ENCODE peak calls at places on chromosomes 7 and 10, in five cellular contexts. J is OCI-LY7; E is activated naive CD8-positive, alpha-beta T cell treated with anti-CD3 and anti-CD28 coated beads for 36 hours; W is BJ; Q is globus pallidus. L is an unnamed sample.

GRCh38 chr10:105252908-105253307 is 611.8 kb downstream of the SORCS3 start:
- DNase-seq in J (no peak), Q (no peak), E (no peak), W (no peak), L (no peak)

GRCh38 chr10:29470843-29471482 is 163.8 kb downstream of the SVIL start:
- DNase-seq in Q (no peak), J (no peak), E (no peak), W (no peak), L (no peak)

GRCh38 chr7:134593530-134594392 is 44.9 kb downstream of the AKR1B15 start:
- DNase-seq in E (no peak), W (peak; percentile 88), J (no peak), Q (peak; percentile 97), L (no peak)

GRCh38 chr10:110273474-110273873 is 31.2 kb downstream of the SMNDC1 start:
- DNase-seq in W (no peak), J (no peak), E (peak; percentile 44), Q (no peak), L (peak; percentile 94)

GRCh38 chr7:48976850-48977249 is 52.5 kb downstream of the CDC14C start:
- DNase-seq in W (no peak), E (no peak), J (no peak), Q (no peak), L (no peak)

GRCh38 chr10:104323085-104323484 is 15.2 kb downstream of the ITPRIP start:
- DNase-seq in J (no peak), W (no peak), E (no peak), Q (no peak), L (no peak)

GRCh38 chr7:36038063-36038721 is 114.9 kb upstream of the EEPD1 start:
- DNase-seq in Q (no peak), E (no peak), J (no peak), W (no peak), L (no peak)

GRCh38 chr10:68471586-68472408 is at the start of gene DNA2:
- DNase-seq in J (peak; percentile 92), Q (peak; percentile 65), W (peak; percentile 18), E (peak; percentile 85), L (peak; percentile 72)

GRCh38 chr10:13813540-13813939 is 226.8 kb downstream of the PRPF18 start:
- DNase-seq in E (no peak), Q (no peak), J (no peak), W (no peak), L (no peak)

GRCh38 chr10:3255086-3255485 is 82.5 kb upstream of the PITRM1 start:
- DNase-seq in J (no peak), W (no peak), Q (no peak), E (no peak), L (no peak)

GRCh38 chr7:99313204-99313573 is 12.5 kb upstream of the ARPC1A start:
- DNase-seq in Q (no peak), J (no peak), W (no peak), E (no peak), L (no peak)

GRCh38 chr7:8260871-8261707 is 878 bp downstream of the ICA1 start:
- DNase-seq in Q (no peak), E (peak; percentile 10), W (no peak), J (no peak), L (peak; percentile 32)

GRCh38 chr10:31687545-31688482 is 240.8 kb downstream of the ARHGAP12 start:
- DNase-seq in W (no peak), Q (no peak), J (no peak), E (no peak), L (no peak)

GRCh38 chr10:8112230-8112915 is 57.9 kb downstream of the GATA3 start:
- DNase-seq in E (no peak), J (no peak), Q (no peak), W (no peak), L (no peak)

GRCh38 chr7:73520673-73521635 is 1.1 kb downstream of the BAZ1B start:
- DNase-seq in J (peak; percentile 45), W (no peak), Q (peak; percentile 16), E (peak; percentile 8), L (peak; percentile 36)

GRCh38 chr7:153389261-153389660 is 629.7 kb downstream of the ACTR3B start:
- DNase-seq in Q (no peak), J (no peak), E (no peak), W (no peak), L (no peak)

GRCh38 chr10:26157734-26158133 is 58.8 kb upstream of the GAD2 start:
- DNase-seq in J (peak; percentile 69), E (no peak), Q (no peak), W (no peak), L (peak; percentile 21)

GRCh38 chr10:114370993-114371392 is 33.3 kb downstream of the AFAP1L2 start:
- DNase-seq in E (no peak), Q (no peak), W (no peak), J (no peak), L (no peak)

GRCh38 chr7:12640299-12641096 is 46.9 kb upstream of the ARL4A start:
- DNase-seq in Q (no peak), E (no peak), W (no peak), J (no peak), L (no peak)

GRCh38 chr7:151454932-151455530 is 15.1 kb upstream of the CRYGN start:
- DNase-seq in J (no peak), W (no peak), Q (no peak), E (no peak), L (no peak)

L was measured in MV-4-11.